ENCODE peak calls at places on chromosome 19, in four cellular contexts. E, M, N and Q are unnamed samples.

GRCh38 chr19:8387688-8388611 is 2.2 kb upstream of the RAB11B start:
- DNase-seq in E (no peak), M (peak), N (no peak), Q (no peak)

GRCh38 chr19:6590458-6591319 is at the start of gene CD70:
- DNase-seq in E (no peak), M (no peak), N (no peak), Q (no peak)

GRCh38 chr19:34366670-34367423 is 1.9 kb downstream of the GPI start:
- DNase-seq in E (no peak), M (no peak), N (no peak), Q (no peak)

GRCh38 chr19:56156768-56157167 is 15.7 kb downstream of the ZNF444 start:
- DNase-seq in E (no peak), M (no peak), N (no peak), Q (no peak)

GRCh38 chr19:5336195-5336965 is 4.2 kb downstream of the PTPRS start:
- DNase-seq in E (no peak), M (no peak), N (no peak), Q (no peak)

GRCh38 chr19:53034948-53035675 is 9.4 kb upstream of the ERVV-2 start:
- DNase-seq in E (no peak), M (no peak), N (no peak), Q (no peak)

GRCh38 chr19:55134732-55135131 is 14.3 kb downstream of the TNNT1 start:
- DNase-seq in E (no peak), M (no peak), N (no peak), Q (no peak)

GRCh38 chr19:56252699-56253422 is 19.7 kb upstream of the EDDM13 start:
- DNase-seq in E (peak), M (peak), N (peak), Q (peak)

GRCh38 chr19:8088752-8089663 is 36.4 kb downstream of the CCL25 start:
- DNase-seq in E (no peak), M (no peak), N (no peak), Q (no peak)

GRCh38 chr19:28737021-28737525 is 475.9 kb downstream of the UQCRFS1 start:
- DNase-seq in E (peak), M (peak), N (no peak), Q (no peak)

GRCh38 chr19:5395996-5396939 is 55.7 kb upstream of the PTPRS start:
- DNase-seq in E (no peak), M (no peak), N (no peak), Q (no peak)

GRCh38 chr19:55600336-55601028 is 394 bp downstream of the ZNF524 start:
- DNase-seq in E (no peak), M (no peak), N (no peak), Q (no peak)

GRCh38 chr19:39845621-39846175 is 481 bp downstream of the FBL start:
- DNase-seq in E (peak), M (no peak), N (no peak), Q (peak)

GRCh38 chr19:5038631-5039271 is 69.8 kb downstream of the KDM4B start:
- DNase-seq in E (peak), M (peak), N (no peak), Q (no peak)

GRCh38 chr19:3699071-3699740 is 1.1 kb downstream of the PIP5K1C start:
- DNase-seq in E (peak), M (no peak), N (no peak), Q (no peak)

GRCh38 chr19:35154535-35155406 is at the start of gene FXYD5:
- DNase-seq in E (peak), M (no peak), N (no peak), Q (no peak)

GRCh38 chr19:30791116-30791515 is 418.9 kb downstream of the ZNF536 start:
- DNase-seq in E (no peak), M (no peak), N (no peak), Q (no peak)

GRCh38 chr19:43596842-43597461 is 557 bp downstream of the ZNF576 start:
- DNase-seq in E (no peak), M (no peak), N (no peak), Q (no peak)

GRCh38 chr19:57747472-57747807 is 825 bp downstream of the ZNF776 start:
- DNase-seq in E (no peak), M (no peak), N (no peak), Q (no peak)

GRCh38 chr19:2607712-2608601 is 94.5 kb downstream of the GNG7 start:
- DNase-seq in E (no peak), M (no peak), N (no peak), Q (no peak)

GRCh38 chr19:39839678-39840327 is 5.8 kb upstream of the DYRK1B start:
- DNase-seq in E (peak), M (no peak), N (no peak), Q (no peak)

GRCh38 chr19:40650749-40651305 is 39.6 kb downstream of the NUMBL start:
- DNase-seq in E (no peak), M (no peak), N (no peak), Q (no peak)

GRCh38 chr19:30017172-30017571 is 75.1 kb downstream of the URI1 start:
- DNase-seq in E (no peak), M (no peak), N (no peak), Q (no peak)

GRCh38 chr19:49347835-49348234 is 12.6 kb downstream of the CD37 start:
- DNase-seq in E (peak), M (peak), N (peak), Q (no peak)

GRCh38 chr19:30228726-30229523 is 143.3 kb upstream of the ZNF536 start:
- DNase-seq in E (no peak), M (no peak), N (no peak), Q (no peak)

GRCh38 chr19:47641891-47642485 is 33.1 kb downstream of the BICRA start:
- DNase-seq in E (no peak), M (no peak), N (no peak), Q (no peak)

GRCh38 chr19:48926909-48927308 is 6.6 kb upstream of the DHDH start:
- DNase-seq in E (peak), M (no peak), N (peak), Q (peak)

GRCh38 chr19:12833747-12834417 is 497 bp downstream of the RTBDN start:
- DNase-seq in E (peak), M (no peak), N (no peak), Q (no peak)

GRCh38 chr19:49020931-49021895 is 2.9 kb downstream of the CGB3 start:
- DNase-seq in E (no peak), M (peak), N (no peak), Q (no peak)

GRCh38 chr19:8081569-8082550 is 29.3 kb downstream of the CCL25 start:
- DNase-seq in E (no peak), M (no peak), N (no peak), Q (no peak)

GRCh38 chr19:45739498-45740439 is 6.5 kb downstream of the MEIOSIN start:
- DNase-seq in E (peak), M (peak), N (peak), Q (no peak)
- TF ChIP-seq TCF7L2 in E (no peak), M (no peak), N (no peak), Q (no peak)

DNA sequence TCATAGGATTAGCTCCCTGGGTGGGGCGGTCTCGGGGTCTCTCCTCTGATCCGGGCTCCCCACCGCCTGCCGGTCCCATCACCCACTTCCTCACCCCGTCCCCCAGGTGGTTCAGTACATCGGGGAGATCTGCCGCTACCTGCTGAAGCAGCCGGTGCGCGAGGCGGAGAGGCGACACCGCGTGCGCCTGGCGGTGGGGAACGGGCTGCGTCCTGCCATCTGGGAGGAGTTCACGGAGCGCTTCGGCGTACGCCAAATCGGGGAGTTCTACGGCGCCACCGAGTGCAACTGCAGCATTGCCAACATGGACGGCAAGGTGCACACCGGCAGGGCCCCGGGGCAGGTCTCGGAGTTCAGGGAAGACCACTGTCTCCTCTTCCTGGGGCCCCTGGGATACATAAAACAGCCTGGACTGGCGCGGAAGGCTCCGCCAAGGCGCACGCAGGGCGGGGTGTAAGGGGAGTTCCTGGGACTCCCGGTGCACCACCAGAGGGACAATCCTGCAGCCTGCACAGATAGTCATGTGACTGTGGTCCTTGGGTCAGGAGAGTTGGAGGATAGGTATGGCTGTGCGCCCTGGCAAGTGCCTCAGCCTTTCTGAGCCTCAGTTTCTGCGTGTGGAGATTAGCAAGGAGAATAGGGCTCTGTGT is 14.2 kb upstream of the PGLS start:
- DNase-seq in E (no peak), M (no peak), N (no peak), Q (no peak)
- TF ChIP-seq SIN3A in E (no peak), M (no peak), N (no peak), Q (no peak)

DNA sequence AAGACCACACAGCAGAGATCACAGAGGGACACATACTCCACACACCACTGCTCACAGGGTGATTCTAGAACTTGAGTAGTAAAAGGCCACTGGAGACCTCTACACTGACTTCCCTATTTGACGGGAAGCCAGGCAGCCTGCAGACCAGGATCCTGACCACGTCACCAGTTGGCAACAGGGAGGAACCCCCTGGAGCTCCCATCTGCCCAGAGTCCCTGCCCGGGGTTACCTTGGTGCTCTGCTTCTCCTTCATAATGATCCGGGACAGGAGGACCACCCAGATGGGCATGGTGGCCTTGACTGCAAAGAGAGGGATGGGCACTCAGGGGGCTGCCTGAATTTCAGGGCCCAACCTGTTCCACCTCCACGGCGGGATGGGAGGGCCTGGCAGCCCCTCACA is 932 bp downstream of the SLC35E1 start:
- DNase-seq in E (no peak), M (peak), N (no peak), Q (no peak)
- TF ChIP-seq TCF7L2 in E (no peak), M (no peak), N (no peak), Q (no peak)

GRCh38 chr19:51181913-51182419 is 39.9 kb downstream of the SIGLEC7 start:
- DNase-seq in E (no peak), M (no peak), N (no peak), Q (no peak)
- TF ChIP-seq SIN3A in E (no peak), M (no peak), N (no peak), Q (no peak)

DNA sequence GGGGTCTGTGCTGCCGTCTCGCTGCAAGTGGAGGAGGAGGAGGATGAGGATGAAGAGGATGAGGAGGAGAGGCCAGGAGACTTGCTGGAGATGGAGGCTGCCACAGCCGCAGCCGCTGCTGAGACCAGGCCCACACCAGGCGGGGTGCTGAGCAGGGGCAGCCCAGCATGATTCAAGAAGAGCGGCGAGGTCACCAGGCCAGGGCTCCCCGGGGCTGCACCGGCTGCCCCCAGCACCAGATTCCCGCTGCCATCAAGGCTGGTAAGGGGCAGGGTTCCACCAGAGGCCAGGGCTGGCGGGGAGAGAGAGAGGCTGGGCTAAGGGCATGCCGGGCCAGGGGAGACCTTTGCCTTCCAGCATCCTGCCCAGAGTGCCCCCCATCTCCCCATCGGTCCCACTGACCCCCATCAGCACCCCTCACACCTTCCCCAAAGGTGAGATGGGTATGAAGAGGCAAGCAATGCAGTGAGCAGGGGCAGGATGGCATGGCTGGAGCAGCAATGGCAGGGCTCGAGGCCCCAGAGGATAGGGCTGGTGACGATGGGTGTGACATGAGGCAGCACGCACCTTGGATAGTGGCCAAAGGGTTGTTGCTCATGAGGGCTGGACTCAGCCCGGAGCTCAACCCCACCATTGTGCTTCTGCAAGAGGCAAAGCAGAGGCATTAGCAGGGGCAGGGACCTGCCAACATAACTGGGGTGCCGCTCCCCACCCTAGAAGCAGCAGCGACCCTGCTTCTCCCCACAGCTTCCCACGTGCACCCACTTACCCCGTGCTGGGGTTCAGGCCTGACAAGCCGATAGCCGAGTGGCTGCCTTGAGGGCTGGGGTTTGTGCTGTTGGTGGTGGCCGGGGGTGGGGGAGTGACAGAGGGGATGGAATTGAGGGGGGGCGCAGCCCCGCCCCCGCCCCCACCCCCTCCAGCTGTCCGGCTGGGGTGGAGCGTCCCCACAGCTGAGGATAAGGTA is 15.6 kb downstream of the ZNF574 start:
- DNase-seq in E (no peak), M (no peak), N (no peak), Q (no peak)
- TF ChIP-seq TCF7L2 in E (no peak), M (no peak), N (no peak), Q (no peak)

DNA sequence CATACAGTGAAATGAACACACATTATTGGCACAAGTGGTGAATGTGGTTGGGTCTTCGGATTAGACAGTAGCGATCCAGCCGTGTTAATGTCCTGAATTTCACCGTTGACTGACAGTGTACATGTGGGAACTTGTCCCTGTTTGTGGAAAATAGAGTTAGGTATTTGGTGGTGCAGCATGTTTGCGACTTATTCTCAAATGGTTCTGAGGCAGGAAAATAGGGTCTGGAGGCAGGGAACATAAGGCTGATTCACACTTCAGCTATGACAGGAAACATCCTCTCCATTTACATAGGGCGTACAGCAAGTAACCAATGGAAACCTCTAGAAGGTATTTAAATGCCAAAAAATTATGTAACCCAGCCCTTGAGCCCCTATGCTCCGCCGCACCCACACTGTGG is 4.2 kb downstream of the LGALS7B start:
- DNase-seq in E (no peak), M (no peak), N (no peak), Q (no peak)
- TF ChIP-seq SIN3A in E (no peak), M (no peak), N (no peak), Q (no peak)

GRCh38 chr19:11195681-11196080 is 1.7 kb downstream of the KANK2 start:
- DNase-seq in E (no peak), M (no peak), N (no peak), Q (no peak)

GRCh38 chr19:11196406-11197287 is 698 bp downstream of the KANK2 start:
- DNase-seq in E (peak), M (no peak), N (no peak), Q (no peak)

GRCh38 chr19:11194173-11194572 is 3.2 kb downstream of the KANK2 start:
- DNase-seq in E (no peak), M (no peak), N (no peak), Q (no peak)

GRCh38 chr19:11194657-11195056 is 2.7 kb downstream of the KANK2 start:
- DNase-seq in E (no peak), M (no peak), N (no peak), Q (no peak)

GRCh38 chr19:11195169-11195568 is 2.2 kb downstream of the KANK2 start:
- DNase-seq in E (no peak), M (no peak), N (no peak), Q (no peak)
- TF ChIP-seq TCF7L2 in E (no peak), M (no peak), N (no peak), Q (no peak)

GRCh38 chr19:33302175-33302973 is at the start of gene CEBPA:
- DNase-seq in E (peak), M (peak), N (peak), Q (no peak)
- TF ChIP-seq SIN3A in E (no peak), M (peak), N (no peak), Q (no peak)

DNA sequence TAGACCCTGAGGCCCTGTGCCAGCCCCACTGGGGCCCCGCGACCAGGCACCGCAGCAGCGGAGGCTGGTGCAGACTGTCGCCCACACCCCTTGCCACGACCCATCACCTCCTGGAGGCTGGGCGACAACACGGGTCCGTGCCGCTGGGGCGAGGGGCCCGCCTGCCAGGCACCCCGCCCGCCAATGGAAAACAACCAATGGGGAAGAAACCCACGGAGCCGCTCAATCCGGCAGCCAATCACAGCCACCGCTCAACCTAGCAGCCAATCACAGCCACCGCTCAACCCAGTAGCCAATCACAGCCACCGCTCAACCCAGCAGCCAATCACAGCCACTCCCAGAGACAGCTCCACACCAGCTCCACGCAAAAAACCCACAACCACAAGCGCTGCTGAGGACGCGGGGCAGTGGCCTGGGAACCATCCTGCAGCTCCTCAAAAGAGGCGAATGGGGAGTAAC is 29.7 kb downstream of the GPX4 start:
- DNase-seq in E (peak), M (no peak), N (peak), Q (no peak)
- TF ChIP-seq TCF7L2 in E (no peak), M (no peak), N (no peak), Q (no peak)